ENCODE peak calls at places on chromosomes 6 and 20, in six cellular contexts. A is OCI-LY7, N is SK-N-SH, Q is neural progenitor cell, T is PC-3, V is GM23248. R is an unnamed sample.

GRCh38 chr20:46433051-46433450 is 26.6 kb upstream of the ELMO2 start:
- DNase-seq in A (no peak), N (no peak), Q (no peak), T (peak; percentile 63), V (no peak), R (no peak)

GRCh38 chr6:153849072-153849759 is 189.8 kb upstream of the OPRM1 start:
- DNase-seq in A (no peak), N (no peak), Q (no peak), T (no peak), V (no peak), R (no peak)

GRCh38 chr20:18638768-18639167 is 50.9 kb downstream of the DTD1 start:
- DNase-seq in A (no peak), N (no peak), Q (no peak), T (no peak), V (peak; percentile 37), R (no peak)

GRCh38 chr6:44043479-44044153 is 83.6 kb downstream of the MRPL14 start:
- DNase-seq in A (no peak), N (peak; percentile 68), Q (no peak), T (no peak), V (no peak), R (no peak)

GRCh38 chr6:89984926-89985743 is 90.9 kb downstream of the GJA10 start:
- DNase-seq in A (no peak), N (peak; percentile 83), Q (peak; percentile 43), T (no peak), V (peak; percentile 61), R (no peak)

GRCh38 chr6:157644043-157644810 is 178.8 kb upstream of the SNX9 start:
- DNase-seq in A (no peak), N (peak; percentile 75), Q (no peak), T (peak; percentile 28), V (peak; percentile 66), R (no peak)

GRCh38 chr6:27092316-27092692 is 155.2 kb upstream of the PRSS16 start:
- DNase-seq in A (no peak), N (peak; percentile 8), Q (no peak), T (no peak), V (no peak), R (no peak)

GRCh38 chr6:32082951-32083350 is 26.2 kb downstream of the TNXB start:
- DNase-seq in A (no peak), N (no peak), Q (no peak), T (peak; percentile 96), V (peak; percentile 99), R (no peak)

GRCh38 chr20:43755851-43756250 is 29.0 kb upstream of the GTSF1L start:
- DNase-seq in A (no peak), N (no peak), Q (no peak), T (no peak), V (peak; percentile 83), R (no peak)

GRCh38 chr6:86715676-86716075 is 221.7 kb upstream of the HTR1E start:
- DNase-seq in A (no peak), N (no peak), Q (no peak), T (peak; percentile 42), V (peak; percentile 10), R (no peak)

GRCh38 chr20:6122873-6123649 is at the start of gene FERMT1:
- DNase-seq in A (no peak), N (peak; percentile 82), Q (peak; percentile 80), T (peak; percentile 96), V (peak; percentile 90), R (peak; percentile 87)

GRCh38 chr20:58174708-58175287 is 53.7 kb downstream of the ANKRD60 start:
- DNase-seq in A (no peak), N (peak; percentile 60), Q (peak; percentile 37), T (no peak), V (peak; percentile 55), R (no peak)

GRCh38 chr6:31771992-31772358 is 5.2 kb downstream of the VWA7 start:
- DNase-seq in A (no peak), N (no peak), Q (no peak), T (no peak), V (peak; percentile 57), R (no peak)

GRCh38 chr6:30787954-30788353 is 43.6 kb upstream of the IER3 start:
- DNase-seq in A (no peak), N (no peak), Q (no peak), T (peak; percentile 43), V (no peak), R (no peak)

GRCh38 chr6:34391023-34391485 is 1.4 kb downstream of the NUDT3 start:
- DNase-seq in A (peak; percentile 36), N (peak; percentile 37), Q (no peak), T (peak; percentile 51), V (peak; percentile 83), R (no peak)

GRCh38 chr20:33401042-33401921 is at the start of gene CDK5RAP1:
- DNase-seq in A (peak; percentile 96), N (peak; percentile 91), Q (peak; percentile 96), T (peak; percentile 92), V (peak; percentile 96), R (peak; percentile 91)

GRCh38 chr20:41978246-41978790 is 360.1 kb upstream of the CHD6 start:
- DNase-seq in A (no peak), N (no peak), Q (no peak), T (no peak), V (no peak), R (no peak)

GRCh38 chr6:17504005-17504404 is 96.1 kb upstream of the FAM8A1 start:
- DNase-seq in A (no peak), N (no peak), Q (no peak), T (no peak), V (no peak), R (no peak)

DNA sequence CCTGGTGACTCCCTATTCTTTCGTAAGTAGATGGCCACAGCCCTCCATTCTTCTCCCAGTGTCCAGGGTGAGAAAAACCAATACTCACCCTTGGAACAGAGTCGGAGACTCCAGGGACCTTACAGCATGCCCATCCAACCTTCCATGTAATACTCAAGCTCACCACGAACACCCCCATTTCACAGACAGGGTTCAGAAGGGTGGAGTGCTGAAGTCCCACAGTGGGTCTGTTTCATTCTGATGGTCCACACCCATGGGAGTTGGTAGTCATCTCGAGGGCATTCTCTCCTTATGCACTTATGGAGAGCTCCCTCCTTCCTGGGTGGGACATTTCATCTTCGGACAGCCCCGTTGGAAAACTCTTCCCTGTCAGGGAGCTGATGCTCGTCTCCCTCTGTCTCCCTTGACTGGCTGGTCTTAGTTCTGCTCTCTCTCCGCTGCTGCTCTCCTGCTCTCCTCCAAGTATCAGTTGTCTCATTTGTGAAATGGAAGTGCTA is 38.9 kb downstream of the COX4I2 start:
- DNase-seq in A (no peak), N (no peak), Q (no peak), T (peak; percentile 11), V (no peak), R (no peak)
- H3K4me2 ChIP-seq in A (peak overlapping the region; percentile 88), N (no peak overlapping the region), Q (no peak overlapping the region), T (peak overlapping the region; percentile 24), V (no peak overlapping the region), R (peak overlapping the region; percentile 68)

DNA sequence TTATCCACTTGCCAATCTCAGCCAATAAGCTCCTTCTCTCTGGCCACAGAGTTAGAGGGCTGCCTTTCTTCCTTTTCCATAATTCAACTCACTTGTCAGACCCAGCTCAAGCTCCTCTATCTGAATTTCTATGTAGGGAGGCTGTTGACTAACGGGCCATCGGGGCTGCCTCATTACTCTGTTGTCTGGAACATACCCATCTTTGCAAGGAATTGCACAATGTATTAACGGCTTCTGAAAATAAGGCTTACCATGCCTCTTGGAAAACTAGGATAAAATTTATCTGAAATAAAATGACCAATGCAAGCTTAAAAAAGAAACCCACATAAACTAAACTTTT is 28.5 kb upstream of the KIF6 start:
- DNase-seq in A (no peak), N (no peak), Q (no peak), T (no peak), V (peak; percentile 45), R (no peak)
- TF ChIP-seq EZH2phosphoT487 in A (no peak), N (no peak), Q (no peak), T (no peak), V (no peak), R (no peak)

GRCh38 chr6:39312912-39313525 is 1.2 kb downstream of the KCNK17 start:
- DNase-seq in A (no peak), N (no peak), Q (no peak), T (no peak), V (no peak), R (no peak)
- H2AFZ ChIP-seq in A (no peak overlapping the region), N (no peak overlapping the region), Q (peak overlapping the region; percentile 93), T (no peak overlapping the region), V (no peak overlapping the region), R (no peak overlapping the region)

GRCh38 chr6:37190159-37190535 is 20.2 kb downstream of the PIM1 start:
- DNase-seq in A (no peak), N (no peak), Q (no peak), T (no peak), V (peak; percentile 47), R (no peak)
- H3K4me2 ChIP-seq in A (no peak overlapping the region), N (no peak overlapping the region), Q (no peak overlapping the region), T (no peak overlapping the region), V (no peak overlapping the region), R (no peak overlapping the region)

DNA sequence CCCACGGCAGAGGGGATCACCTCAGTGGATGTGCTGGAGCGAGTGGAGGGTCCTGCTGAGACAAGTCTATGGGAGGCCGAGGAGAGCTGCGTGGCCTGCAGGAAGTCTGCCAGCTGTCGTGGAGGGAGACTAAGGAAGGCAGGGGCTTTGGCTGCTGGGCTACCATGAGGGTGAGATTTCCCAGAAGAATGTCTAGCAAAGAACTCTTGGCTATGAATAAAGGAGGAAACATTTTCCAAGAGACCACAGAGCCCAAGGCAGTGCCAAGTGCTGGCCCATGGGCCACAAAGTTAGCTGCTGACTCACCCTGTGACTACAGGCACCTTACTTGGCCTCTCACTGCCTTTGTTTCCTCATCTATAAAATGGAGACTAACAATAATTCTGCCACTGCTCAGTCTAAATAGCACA is 73.4 kb downstream of the PRDM1 start:
- DNase-seq in A (no peak), N (no peak), Q (no peak), T (peak; percentile 80), V (peak; percentile 97), R (peak; percentile 2)
- TF ChIP-seq EZH2phosphoT487 in A (no peak), N (no peak), Q (no peak), T (no peak), V (no peak), R (no peak)

GRCh38 chr6:76817429-76817828 is 645.9 kb downstream of the HTR1B start:
- DNase-seq in A (no peak), N (no peak), Q (no peak), T (no peak), V (no peak), R (no peak)

GRCh38 chr6:76810286-76810685 is 653.0 kb downstream of the HTR1B start:
- DNase-seq in A (no peak), N (no peak), Q (no peak), T (no peak), V (no peak), R (no peak)

GRCh38 chr6:76818451-76818850 is 644.8 kb downstream of the HTR1B start:
- DNase-seq in A (no peak), N (no peak), Q (no peak), T (no peak), V (no peak), R (no peak)

GRCh38 chr6:76814496-76815458 is 648.5 kb downstream of the HTR1B start:
- DNase-seq in A (no peak), N (no peak), Q (no peak), T (no peak), V (peak; percentile 15), R (no peak)
- H2AFZ ChIP-seq in A (no peak overlapping the region), N (no peak overlapping the region), Q (no peak overlapping the region), T (no peak overlapping the region), V (no peak overlapping the region), R (no peak overlapping the region)

GRCh38 chr20:37254114-37254878 is 7.3 kb downstream of the GHRH start:
- DNase-seq in A (no peak), N (no peak), Q (no peak), T (no peak), V (no peak), R (no peak)
- H3K4me2 ChIP-seq in A (no peak overlapping the region), N (no peak overlapping the region), Q (no peak overlapping the region), T (no peak overlapping the region), V (no peak overlapping the region), R (no peak overlapping the region)

R was measured in MM.1S.